ENCODE peak calls at places on chromosomes 16 and 17, in eight cellular contexts. One of them, this sample, is unnamed.

GRCh38 chr17:29595107-29595942 is 2.4 kb downstream of the ANKRD13B start:
- DNase-seq in tibial artery: no peak
- DNase-seq in pancreas: no peak
- DNase-seq in ascending aorta: no peak
- DNase-seq in cardiac fibroblast: no peak
- DNase-seq in HCT116: no peak
- DNase-seq in cardiac muscle cell: no peak
- DNase-seq in AG09309: no peak
- DNase-seq in this sample: peak; percentile 36

GRCh38 chr16:67546091-67546501 is 16.2 kb upstream of the CTCF start:
- DNase-seq in tibial artery: no peak
- DNase-seq in pancreas: no peak
- DNase-seq in ascending aorta: no peak
- DNase-seq in cardiac fibroblast: no peak
- DNase-seq in HCT116: no peak
- DNase-seq in cardiac muscle cell: no peak
- DNase-seq in AG09309: no peak
- DNase-seq in this sample: no peak

GRCh38 chr17:74962622-74963394 is 9.8 kb downstream of the HID1 start:
- DNase-seq in tibial artery: no peak
- DNase-seq in pancreas: no peak
- DNase-seq in ascending aorta: no peak
- DNase-seq in cardiac fibroblast: no peak
- DNase-seq in HCT116: no peak
- DNase-seq in cardiac muscle cell: no peak
- DNase-seq in AG09309: no peak
- DNase-seq in this sample: no peak

GRCh38 chr17:30824002-30824355 is 513 bp downstream of the CRLF3 start:
- DNase-seq in tibial artery: no peak
- DNase-seq in pancreas: peak; percentile 58
- DNase-seq in ascending aorta: no peak
- DNase-seq in cardiac fibroblast: peak; percentile 16
- DNase-seq in HCT116: no peak
- DNase-seq in cardiac muscle cell: no peak
- DNase-seq in AG09309: no peak
- DNase-seq in this sample: no peak

GRCh38 chr17:69525920-69526841 is 111.7 kb downstream of the MAP2K6 start:
- DNase-seq in tibial artery: peak; percentile 69
- DNase-seq in pancreas: no peak
- DNase-seq in ascending aorta: no peak
- DNase-seq in cardiac fibroblast: peak; percentile 83
- DNase-seq in HCT116: peak; percentile 73
- DNase-seq in cardiac muscle cell: peak; percentile 74
- DNase-seq in AG09309: no peak
- DNase-seq in this sample: peak; percentile 80

GRCh38 chr17:16820161-16820877 is 130.3 kb downstream of the CCDC144A start:
- DNase-seq in tibial artery: peak; percentile 83
- DNase-seq in pancreas: no peak
- DNase-seq in ascending aorta: no peak
- DNase-seq in cardiac fibroblast: no peak
- DNase-seq in HCT116: no peak
- DNase-seq in cardiac muscle cell: no peak
- DNase-seq in AG09309: no peak
- DNase-seq in this sample: peak; percentile 20

GRCh38 chr16:2751577-2752034 is 832 bp upstream of the SRRM2 start:
- DNase-seq in tibial artery: no peak
- DNase-seq in pancreas: no peak
- DNase-seq in ascending aorta: no peak
- DNase-seq in cardiac fibroblast: no peak
- DNase-seq in HCT116: peak; percentile 60
- DNase-seq in cardiac muscle cell: no peak
- DNase-seq in AG09309: no peak
- DNase-seq in this sample: no peak

GRCh38 chr16:85350973-85351372 is 238.7 kb upstream of the CIBAR2 start:
- DNase-seq in tibial artery: peak; percentile 97
- DNase-seq in pancreas: peak; percentile 90
- DNase-seq in ascending aorta: peak; percentile 78
- DNase-seq in cardiac fibroblast: peak; percentile 85
- DNase-seq in HCT116: peak; percentile 97
- DNase-seq in cardiac muscle cell: peak; percentile 62
- DNase-seq in AG09309: peak; percentile 92
- DNase-seq in this sample: peak; percentile 90

GRCh38 chr16:90046971-90047713 is 27.9 kb upstream of the DBNDD1 start:
- DNase-seq in tibial artery: peak; percentile 87
- DNase-seq in pancreas: peak; percentile 80
- DNase-seq in ascending aorta: peak; percentile 26
- DNase-seq in cardiac fibroblast: peak; percentile 44
- DNase-seq in HCT116: no peak
- DNase-seq in cardiac muscle cell: peak; percentile 54
- DNase-seq in AG09309: no peak
- DNase-seq in this sample: peak; percentile 61

GRCh38 chr17:82675476-82676245 is 22.8 kb downstream of the RAB40B start:
- DNase-seq in tibial artery: no peak
- DNase-seq in pancreas: peak; percentile 31
- DNase-seq in ascending aorta: no peak
- DNase-seq in cardiac fibroblast: no peak
- DNase-seq in HCT116: no peak
- DNase-seq in cardiac muscle cell: no peak
- DNase-seq in AG09309: no peak
- DNase-seq in this sample: no peak

GRCh38 chr16:472199-472504 is 46.7 kb downstream of the RAB11FIP3 start:
- DNase-seq in tibial artery: no peak
- DNase-seq in pancreas: no peak
- DNase-seq in ascending aorta: no peak
- DNase-seq in cardiac fibroblast: no peak
- DNase-seq in HCT116: no peak
- DNase-seq in cardiac muscle cell: no peak
- DNase-seq in AG09309: no peak
- DNase-seq in this sample: no peak

GRCh38 chr16:86396918-86397317 is 113.4 kb upstream of the FOXF1 start:
- DNase-seq in tibial artery: no peak
- DNase-seq in pancreas: no peak
- DNase-seq in ascending aorta: no peak
- DNase-seq in cardiac fibroblast: peak; percentile 69
- DNase-seq in HCT116: peak; percentile 28
- DNase-seq in cardiac muscle cell: no peak
- DNase-seq in AG09309: peak; percentile 90
- DNase-seq in this sample: peak; percentile 80

GRCh38 chr16:77660311-77660710 is 62.0 kb upstream of the NUDT7 start:
- DNase-seq in tibial artery: no peak
- DNase-seq in pancreas: no peak
- DNase-seq in ascending aorta: no peak
- DNase-seq in cardiac fibroblast: peak; percentile 75
- DNase-seq in HCT116: peak; percentile 22
- DNase-seq in cardiac muscle cell: peak; percentile 56
- DNase-seq in AG09309: peak; percentile 11
- DNase-seq in this sample: peak; percentile 76

GRCh38 chr16:29307598-29308507 is 98.7 kb downstream of the NPIPB11 start:
- DNase-seq in tibial artery: peak; percentile 55
- DNase-seq in pancreas: no peak
- DNase-seq in ascending aorta: no peak
- DNase-seq in cardiac fibroblast: peak; percentile 34
- DNase-seq in HCT116: no peak
- DNase-seq in cardiac muscle cell: no peak
- DNase-seq in AG09309: no peak
- DNase-seq in this sample: peak; percentile 53

GRCh38 chr16:81752225-81752875 is 26.7 kb upstream of the PLCG2 start:
- DNase-seq in tibial artery: peak; percentile 79
- DNase-seq in pancreas: no peak
- DNase-seq in ascending aorta: peak; percentile 37
- DNase-seq in cardiac fibroblast: peak; percentile 18
- DNase-seq in HCT116: no peak
- DNase-seq in cardiac muscle cell: no peak
- DNase-seq in AG09309: no peak
- DNase-seq in this sample: no peak

GRCh38 chr17:42773290-42774035 is at the start of gene VPS25:
- DNase-seq in tibial artery: peak; percentile 86
- DNase-seq in pancreas: peak; percentile 73
- DNase-seq in ascending aorta: peak; percentile 17
- DNase-seq in cardiac fibroblast: peak; percentile 92
- DNase-seq in HCT116: peak; percentile 75
- DNase-seq in cardiac muscle cell: peak; percentile 83
- DNase-seq in AG09309: peak; percentile 43
- DNase-seq in this sample: peak; percentile 88

GRCh38 chr16:1407749-1408148 is 6.8 kb downstream of the UNKL start:
- DNase-seq in tibial artery: no peak
- DNase-seq in pancreas: no peak
- DNase-seq in ascending aorta: no peak
- DNase-seq in cardiac fibroblast: no peak
- DNase-seq in HCT116: no peak
- DNase-seq in cardiac muscle cell: no peak
- DNase-seq in AG09309: no peak
- DNase-seq in this sample: peak; percentile 43

GRCh38 chr16:31200821-31201510 is 1.6 kb downstream of the PYCARD start:
- DNase-seq in tibial artery: no peak
- DNase-seq in pancreas: no peak
- DNase-seq in ascending aorta: no peak
- DNase-seq in cardiac fibroblast: peak; percentile 60
- DNase-seq in HCT116: no peak
- DNase-seq in cardiac muscle cell: no peak
- DNase-seq in AG09309: no peak
- DNase-seq in this sample: no peak
- H3K4me3 ChIP-seq in tibial artery: no peak overlapping the region
- H3K4me3 ChIP-seq in pancreas: peak overlapping the region; percentile 63
- H3K4me3 ChIP-seq in ascending aorta: no peak overlapping the region
- H3K4me3 ChIP-seq in cardiac fibroblast: no peak overlapping the region
- H3K4me3 ChIP-seq in HCT116: no peak overlapping the region
- H3K4me3 ChIP-seq in cardiac muscle cell: no peak overlapping the region
- H3K4me3 ChIP-seq in AG09309: no peak overlapping the region
- H3K4me3 ChIP-seq in this sample: no peak overlapping the region

GRCh38 chr17:37713028-37713431 is 31.8 kb downstream of the HNF1B start:
- DNase-seq in tibial artery: no peak
- DNase-seq in pancreas: no peak
- DNase-seq in ascending aorta: no peak
- DNase-seq in cardiac fibroblast: no peak
- DNase-seq in HCT116: no peak
- DNase-seq in cardiac muscle cell: no peak
- DNase-seq in AG09309: no peak
- DNase-seq in this sample: no peak

GRCh38 chr17:37718383-37719048 is 26.3 kb downstream of the HNF1B start:
- DNase-seq in tibial artery: no peak
- DNase-seq in pancreas: no peak
- DNase-seq in ascending aorta: no peak
- DNase-seq in cardiac fibroblast: no peak
- DNase-seq in HCT116: no peak
- DNase-seq in cardiac muscle cell: no peak
- DNase-seq in AG09309: no peak
- DNase-seq in this sample: no peak

GRCh38 chr17:37713624-37714023 is 31.2 kb downstream of the HNF1B start:
- DNase-seq in tibial artery: no peak
- DNase-seq in pancreas: peak; percentile 76
- DNase-seq in ascending aorta: no peak
- DNase-seq in cardiac fibroblast: no peak
- DNase-seq in HCT116: no peak
- DNase-seq in cardiac muscle cell: no peak
- DNase-seq in AG09309: no peak
- DNase-seq in this sample: no peak

GRCh38 chr17:37717627-37718382 is 27.1 kb downstream of the HNF1B start:
- DNase-seq in tibial artery: no peak
- DNase-seq in pancreas: no peak
- DNase-seq in ascending aorta: no peak
- DNase-seq in cardiac fibroblast: peak; percentile 32
- DNase-seq in HCT116: no peak
- DNase-seq in cardiac muscle cell: no peak
- DNase-seq in AG09309: no peak
- DNase-seq in this sample: peak; percentile 70

GRCh38 chr17:37714897-37715296 is 30.0 kb downstream of the HNF1B start:
- DNase-seq in tibial artery: no peak
- DNase-seq in pancreas: no peak
- DNase-seq in ascending aorta: no peak
- DNase-seq in cardiac fibroblast: peak; percentile 25
- DNase-seq in HCT116: no peak
- DNase-seq in cardiac muscle cell: no peak
- DNase-seq in AG09309: no peak
- DNase-seq in this sample: no peak
- TF ChIP-seq CTCF in tibial artery: no peak
- TF ChIP-seq CTCF in pancreas: no peak
- TF ChIP-seq CTCF in ascending aorta: no peak
- TF ChIP-seq CTCF in cardiac fibroblast: no peak
- TF ChIP-seq CTCF in HCT116: no peak
- TF ChIP-seq CTCF in cardiac muscle cell: no peak
- TF ChIP-seq CTCF in AG09309: no peak
- TF ChIP-seq CTCF in this sample: no peak

DNA sequence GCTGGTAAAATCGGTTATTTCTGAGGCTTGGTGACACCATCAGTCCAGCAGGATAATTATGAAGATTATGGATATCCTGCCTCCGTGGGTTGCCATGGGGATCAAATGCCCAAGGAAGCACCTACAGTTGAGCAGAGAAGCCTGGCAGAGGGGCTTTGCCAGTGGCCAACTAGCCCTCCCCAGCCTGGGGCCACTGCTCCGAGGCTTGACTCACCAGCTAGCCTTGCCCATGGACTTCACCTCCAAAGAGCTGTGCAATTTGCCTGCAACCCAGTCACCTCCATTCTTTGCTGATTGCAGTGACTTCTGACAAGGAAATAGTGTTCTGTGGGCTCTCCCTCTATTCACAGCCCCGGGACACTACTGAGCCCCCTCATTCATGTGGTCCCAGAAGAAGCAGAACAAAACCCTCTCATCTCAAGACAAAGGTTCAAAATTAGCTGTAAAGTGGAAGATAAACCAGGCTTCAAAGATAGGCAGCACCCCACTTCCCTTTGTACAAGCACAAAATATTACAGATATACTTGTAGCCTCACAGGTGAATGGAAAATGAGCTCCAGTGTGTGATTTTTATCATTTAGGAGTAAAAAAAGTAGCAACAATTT is 1.6 kb downstream of the PECAM1 start:
- DNase-seq in tibial artery: peak; percentile 38
- DNase-seq in pancreas: no peak
- DNase-seq in ascending aorta: no peak
- DNase-seq in cardiac fibroblast: no peak
- DNase-seq in HCT116: no peak
- DNase-seq in cardiac muscle cell: no peak
- DNase-seq in AG09309: no peak
- DNase-seq in this sample: no peak
- H3K4me3 ChIP-seq in tibial artery: peak overlapping the region; percentile 35
- H3K4me3 ChIP-seq in pancreas: peak overlapping the region; percentile 17
- H3K4me3 ChIP-seq in ascending aorta: no peak overlapping the region
- H3K4me3 ChIP-seq in cardiac fibroblast: peak overlapping the region; percentile 21
- H3K4me3 ChIP-seq in HCT116: no peak overlapping the region
- H3K4me3 ChIP-seq in cardiac muscle cell: no peak overlapping the region
- H3K4me3 ChIP-seq in AG09309: no peak overlapping the region
- H3K4me3 ChIP-seq in this sample: no peak overlapping the region

DNA sequence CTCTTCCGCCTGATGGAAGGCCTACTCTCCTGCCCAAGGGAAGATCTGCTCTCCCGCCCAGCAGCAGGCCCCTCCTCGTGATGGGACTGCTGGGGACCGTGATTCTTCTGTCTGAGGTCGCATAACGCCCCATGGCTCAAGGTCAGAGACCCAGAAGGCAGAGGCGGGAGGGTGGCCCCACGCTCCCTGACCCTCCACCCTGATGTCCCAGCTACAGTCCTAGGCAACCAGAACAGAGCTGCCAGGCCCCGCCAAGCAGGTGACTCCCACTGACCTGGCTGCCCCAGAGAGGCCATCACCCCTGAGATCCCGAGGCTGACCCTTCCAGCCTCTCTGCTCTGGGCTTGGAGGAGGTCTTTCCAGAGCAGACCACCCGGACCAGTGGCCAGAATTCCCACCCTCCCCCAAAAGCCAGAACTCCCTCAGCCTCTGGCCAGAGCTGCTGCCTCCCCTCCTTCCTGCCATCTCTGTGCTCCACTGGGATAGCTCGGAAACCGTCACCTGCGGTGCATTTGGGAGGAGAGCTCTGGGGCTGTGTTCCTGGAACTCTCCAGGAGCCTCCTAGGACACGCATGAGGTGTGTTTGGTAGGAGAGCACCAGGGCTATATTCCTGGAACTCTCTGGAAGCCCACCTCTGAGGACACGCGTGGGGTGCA is 7.3 kb downstream of the ENPP7 start:
- DNase-seq in tibial artery: no peak
- DNase-seq in pancreas: no peak
- DNase-seq in ascending aorta: no peak
- DNase-seq in cardiac fibroblast: no peak
- DNase-seq in HCT116: no peak
- DNase-seq in cardiac muscle cell: no peak
- DNase-seq in AG09309: no peak
- DNase-seq in this sample: no peak
- TF ChIP-seq CTCF in tibial artery: no peak
- TF ChIP-seq CTCF in pancreas: no peak
- TF ChIP-seq CTCF in ascending aorta: no peak
- TF ChIP-seq CTCF in cardiac fibroblast: no peak
- TF ChIP-seq CTCF in HCT116: no peak
- TF ChIP-seq CTCF in cardiac muscle cell: no peak
- TF ChIP-seq CTCF in AG09309: no peak
- TF ChIP-seq CTCF in this sample: no peak